ENCODE peak calls at places on chromosomes 1 and 21, in six cellular contexts. One of them, this sample, is unnamed.

GRCh38 chr1:205225901-205226765 is 1.6 kb upstream of the TMCC2 start:
- DNase-seq in mucosa of descending colon: no peak
- DNase-seq in left ventricle myocardium inferior: no peak
- DNase-seq in PC-3: peak; percentile 15
- DNase-seq in HCT116: no peak
- DNase-seq in IMR-90: no peak
- DNase-seq in this sample: no peak

GRCh38 chr1:55232448-55233148 is 17.4 kb upstream of the USP24 start:
- DNase-seq in IMR-90: no peak
- DNase-seq in HCT116: no peak
- DNase-seq in mucosa of descending colon: no peak
- DNase-seq in left ventricle myocardium inferior: no peak
- DNase-seq in PC-3: no peak
- DNase-seq in this sample: no peak

GRCh38 chr1:119611701-119612113 is 36.4 kb downstream of the ZNF697 start:
- DNase-seq in PC-3: peak; percentile 93
- DNase-seq in left ventricle myocardium inferior: peak; percentile 65
- DNase-seq in IMR-90: no peak
- DNase-seq in HCT116: peak; percentile 65
- DNase-seq in mucosa of descending colon: peak; percentile 84
- DNase-seq in this sample: peak; percentile 78

GRCh38 chr1:6899141-6899540 is 113.9 kb downstream of the CAMTA1 start:
- DNase-seq in PC-3: no peak
- DNase-seq in HCT116: no peak
- DNase-seq in left ventricle myocardium inferior: no peak
- DNase-seq in mucosa of descending colon: no peak
- DNase-seq in IMR-90: peak; percentile 13
- DNase-seq in this sample: no peak

GRCh38 chr21:24023402-24023801 is 1583.9 kb downstream of the MRPL39 start:
- DNase-seq in IMR-90: peak; percentile 22
- DNase-seq in mucosa of descending colon: no peak
- DNase-seq in left ventricle myocardium inferior: no peak
- DNase-seq in PC-3: peak; percentile 81
- DNase-seq in HCT116: no peak
- DNase-seq in this sample: no peak

GRCh38 chr1:79220509-79220908 is 214.0 kb upstream of the ADGRL4 start:
- DNase-seq in mucosa of descending colon: no peak
- DNase-seq in HCT116: no peak
- DNase-seq in left ventricle myocardium inferior: no peak
- DNase-seq in IMR-90: no peak
- DNase-seq in PC-3: no peak
- DNase-seq in this sample: no peak

GRCh38 chr1:169974067-169974466 is 80.4 kb upstream of the SCYL3 start:
- DNase-seq in mucosa of descending colon: no peak
- DNase-seq in left ventricle myocardium inferior: no peak
- DNase-seq in HCT116: no peak
- DNase-seq in PC-3: no peak
- DNase-seq in IMR-90: no peak
- DNase-seq in this sample: no peak

GRCh38 chr1:81664341-81664740 is 136.4 kb upstream of the ADGRL2 start:
- DNase-seq in HCT116: no peak
- DNase-seq in IMR-90: peak; percentile 55
- DNase-seq in left ventricle myocardium inferior: no peak
- DNase-seq in PC-3: no peak
- DNase-seq in mucosa of descending colon: no peak
- DNase-seq in this sample: no peak

GRCh38 chr1:167060141-167061072 is 29.8 kb downstream of the GPA33 start:
- DNase-seq in left ventricle myocardium inferior: no peak
- DNase-seq in PC-3: peak; percentile 31
- DNase-seq in IMR-90: no peak
- DNase-seq in HCT116: no peak
- DNase-seq in mucosa of descending colon: no peak
- DNase-seq in this sample: no peak

GRCh38 chr1:63593303-63593886 is at the start of gene PGM1:
- DNase-seq in left ventricle myocardium inferior: peak; percentile 75
- DNase-seq in mucosa of descending colon: peak; percentile 87
- DNase-seq in PC-3: peak; percentile 69
- DNase-seq in HCT116: peak; percentile 48
- DNase-seq in IMR-90: peak; percentile 80
- DNase-seq in this sample: peak; percentile 67

GRCh38 chr1:162070825-162071224 is 1.3 kb downstream of the NOS1AP start:
- DNase-seq in left ventricle myocardium inferior: no peak
- DNase-seq in PC-3: peak; percentile 35
- DNase-seq in IMR-90: no peak
- DNase-seq in HCT116: no peak
- DNase-seq in mucosa of descending colon: no peak
- DNase-seq in this sample: no peak

GRCh38 chr1:49052102-49052501 is 275.4 kb upstream of the BEND5 start:
- DNase-seq in IMR-90: no peak
- DNase-seq in PC-3: no peak
- DNase-seq in mucosa of descending colon: no peak
- DNase-seq in HCT116: no peak
- DNase-seq in left ventricle myocardium inferior: no peak
- DNase-seq in this sample: peak; percentile 74

GRCh38 chr1:150083907-150084306 is 16.3 kb downstream of the VPS45 start:
- DNase-seq in IMR-90: peak; percentile 14
- DNase-seq in PC-3: no peak
- DNase-seq in HCT116: no peak
- DNase-seq in mucosa of descending colon: no peak
- DNase-seq in left ventricle myocardium inferior: no peak
- DNase-seq in this sample: no peak

GRCh38 chr1:161480381-161481035 is 24.7 kb upstream of the FCGR2A start:
- DNase-seq in IMR-90: no peak
- DNase-seq in HCT116: no peak
- DNase-seq in PC-3: no peak
- DNase-seq in mucosa of descending colon: no peak
- DNase-seq in left ventricle myocardium inferior: no peak
- DNase-seq in this sample: no peak

GRCh38 chr1:203507227-203507626 is 13.3 kb downstream of the OPTC start:
- DNase-seq in mucosa of descending colon: no peak
- DNase-seq in HCT116: no peak
- DNase-seq in left ventricle myocardium inferior: no peak
- DNase-seq in IMR-90: peak; percentile 16
- DNase-seq in PC-3: no peak
- DNase-seq in this sample: no peak

GRCh38 chr1:96281491-96281890 is 440.1 kb upstream of the PTBP2 start:
- DNase-seq in PC-3: no peak
- DNase-seq in HCT116: no peak
- DNase-seq in mucosa of descending colon: no peak
- DNase-seq in left ventricle myocardium inferior: no peak
- DNase-seq in IMR-90: no peak
- DNase-seq in this sample: no peak

GRCh38 chr21:19011448-19011847 is 607.9 kb upstream of the TMPRSS15 start:
- DNase-seq in left ventricle myocardium inferior: peak; percentile 20
- DNase-seq in mucosa of descending colon: no peak
- DNase-seq in PC-3: no peak
- DNase-seq in HCT116: no peak
- DNase-seq in IMR-90: no peak
- DNase-seq in this sample: no peak

GRCh38 chr1:59155326-59155725 is 141.6 kb upstream of the FGGY start:
- DNase-seq in mucosa of descending colon: no peak
- DNase-seq in PC-3: no peak
- DNase-seq in left ventricle myocardium inferior: no peak
- DNase-seq in IMR-90: no peak
- DNase-seq in HCT116: no peak
- DNase-seq in this sample: no peak

GRCh38 chr1:171343727-171344472 is 29.9 kb downstream of the FMO4 start:
- DNase-seq in left ventricle myocardium inferior: no peak
- DNase-seq in PC-3: no peak
- DNase-seq in HCT116: no peak
- DNase-seq in IMR-90: no peak
- DNase-seq in mucosa of descending colon: no peak
- DNase-seq in this sample: no peak

GRCh38 chr1:40315795-40316594 is 1.1 kb downstream of the COL9A2 start:
- DNase-seq in PC-3: no peak
- DNase-seq in mucosa of descending colon: peak; percentile 61
- DNase-seq in IMR-90: no peak
- DNase-seq in HCT116: no peak
- DNase-seq in left ventricle myocardium inferior: no peak
- DNase-seq in this sample: peak; percentile 16

GRCh38 chr1:27601321-27601770 is 2.6 kb downstream of the AHDC1 start:
- DNase-seq in IMR-90: no peak
- DNase-seq in HCT116: no peak
- DNase-seq in left ventricle myocardium inferior: no peak
- DNase-seq in PC-3: no peak
- DNase-seq in mucosa of descending colon: no peak
- DNase-seq in this sample: no peak

GRCh38 chr1:27603962-27604578 is at the start of gene AHDC1:
- DNase-seq in left ventricle myocardium inferior: peak; percentile 93
- DNase-seq in HCT116: peak; percentile 65
- DNase-seq in mucosa of descending colon: peak; percentile 95
- DNase-seq in IMR-90: peak; percentile 87
- DNase-seq in PC-3: peak; percentile 90
- DNase-seq in this sample: peak; percentile 92

GRCh38 chr1:27601771-27602509 is 2.0 kb downstream of the AHDC1 start:
- DNase-seq in IMR-90: no peak
- DNase-seq in mucosa of descending colon: peak; percentile 77
- DNase-seq in PC-3: peak; percentile 27
- DNase-seq in left ventricle myocardium inferior: peak; percentile 62
- DNase-seq in HCT116: no peak
- DNase-seq in this sample: no peak

GRCh38 chr1:27603320-27603961 is 503 bp downstream of the AHDC1 start:
- DNase-seq in left ventricle myocardium inferior: peak; percentile 49
- DNase-seq in PC-3: no peak
- DNase-seq in IMR-90: no peak
- DNase-seq in HCT116: no peak
- DNase-seq in mucosa of descending colon: peak; percentile 74
- DNase-seq in this sample: no peak

DNA sequence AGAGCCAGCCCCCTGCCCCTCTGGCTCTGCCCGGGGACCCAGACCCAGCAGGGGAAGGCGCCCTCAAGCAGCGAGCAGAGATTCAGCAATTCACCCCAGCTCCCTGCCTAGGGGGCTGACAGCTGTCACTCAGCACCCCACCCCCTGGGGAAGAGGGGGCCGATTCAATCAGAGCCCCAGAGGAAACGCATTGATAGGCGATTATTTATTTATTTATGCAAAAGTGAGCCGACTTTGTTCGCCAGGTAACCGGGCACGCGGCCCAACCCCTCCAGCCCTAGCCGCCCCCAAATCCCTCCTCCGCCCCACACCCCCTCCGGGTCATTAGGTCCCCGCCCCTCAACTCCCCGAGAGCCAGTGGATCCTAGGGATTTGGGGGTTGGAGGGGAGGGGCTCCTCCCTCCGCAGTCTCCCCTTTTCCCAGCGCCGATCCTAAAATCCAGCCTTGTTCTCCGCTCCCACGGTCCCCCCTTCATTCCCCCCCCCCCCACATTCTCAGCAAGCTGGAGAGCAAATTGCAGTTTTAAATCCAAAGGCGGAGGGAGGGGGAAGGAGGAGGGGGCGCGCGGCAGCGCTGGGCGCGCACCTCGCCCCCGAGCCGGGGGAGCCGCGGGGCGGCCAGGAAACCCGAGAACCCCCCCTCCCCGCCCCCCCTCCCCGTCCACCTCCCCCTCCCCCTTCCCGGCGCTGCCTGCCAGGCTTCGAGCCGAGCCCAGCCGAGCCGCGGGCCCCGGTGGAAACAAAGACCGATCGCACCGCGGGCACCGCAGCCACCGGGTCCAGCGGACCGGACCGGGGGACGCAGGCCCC is 1.2 kb downstream of the AHDC1 start:
- DNase-seq in left ventricle myocardium inferior: peak; percentile 61
- DNase-seq in HCT116: no peak
- DNase-seq in IMR-90: peak; percentile 31
- DNase-seq in PC-3: peak; percentile 45
- DNase-seq in mucosa of descending colon: peak; percentile 75
- DNase-seq in this sample: no peak
- H3K4me1 ChIP-seq in left ventricle myocardium inferior: peaks cover 83% of the 10 kb centered on the region
- H3K4me1 ChIP-seq in HCT116: peaks cover 42% of the 10 kb centered on the region
- H3K4me1 ChIP-seq in IMR-90: peaks cover 30% of the 10 kb centered on the region
- H3K4me1 ChIP-seq in PC-3: peaks cover 46% of the 10 kb centered on the region
- H3K4me1 ChIP-seq in mucosa of descending colon: peaks cover 24% of the 10 kb centered on the region
- H3K4me1 ChIP-seq in this sample: peaks cover 24% of the 10 kb centered on the region

DNA sequence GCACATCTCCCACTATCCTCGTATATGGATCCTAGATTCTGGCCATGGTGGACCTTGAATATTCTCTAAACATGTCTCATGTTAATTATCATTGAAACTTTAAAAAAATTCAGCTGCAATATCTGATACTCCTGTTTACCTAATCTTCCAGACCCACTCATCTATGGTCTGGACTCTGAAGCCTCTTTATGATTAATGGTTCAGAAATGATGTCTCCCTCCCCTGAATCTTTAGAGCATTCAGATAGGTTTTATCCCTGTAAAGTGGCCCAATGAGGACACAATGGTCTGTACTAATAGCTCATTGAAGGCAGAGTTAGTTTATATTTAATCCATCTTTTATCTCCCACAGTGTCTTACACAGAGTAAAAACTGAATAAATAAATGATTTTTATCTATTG is 53.0 kb upstream of the DUSP10 start:
- DNase-seq in left ventricle myocardium inferior: no peak
- DNase-seq in IMR-90: no peak
- DNase-seq in mucosa of descending colon: no peak
- DNase-seq in HCT116: no peak
- DNase-seq in PC-3: no peak
- DNase-seq in this sample: no peak
- H3K4me3 ChIP-seq in left ventricle myocardium inferior: no peak overlapping the region
- H3K4me3 ChIP-seq in IMR-90: no peak overlapping the region
- H3K4me3 ChIP-seq in mucosa of descending colon: no peak overlapping the region
- H3K4me3 ChIP-seq in HCT116: no peak overlapping the region
- H3K4me3 ChIP-seq in PC-3: no peak overlapping the region
- H3K4me3 ChIP-seq in this sample: no peak overlapping the region

GRCh38 chr1:207981976-207982375 is 71.1 kb upstream of the CD34 start:
- DNase-seq in mucosa of descending colon: no peak
- DNase-seq in IMR-90: no peak
- DNase-seq in PC-3: peak; percentile 22
- DNase-seq in HCT116: peak; percentile 23
- DNase-seq in left ventricle myocardium inferior: no peak
- DNase-seq in this sample: peak; percentile 58
- TF ChIP-seq CTCF in mucosa of descending colon: no peak
- TF ChIP-seq CTCF in IMR-90: peak; percentile 33
- TF ChIP-seq CTCF in PC-3: peak; percentile 69
- TF ChIP-seq CTCF in HCT116: peak; percentile 75
- TF ChIP-seq CTCF in left ventricle myocardium inferior: peak; percentile 48
- TF ChIP-seq CTCF in this sample: peak; percentile 80

DNA sequence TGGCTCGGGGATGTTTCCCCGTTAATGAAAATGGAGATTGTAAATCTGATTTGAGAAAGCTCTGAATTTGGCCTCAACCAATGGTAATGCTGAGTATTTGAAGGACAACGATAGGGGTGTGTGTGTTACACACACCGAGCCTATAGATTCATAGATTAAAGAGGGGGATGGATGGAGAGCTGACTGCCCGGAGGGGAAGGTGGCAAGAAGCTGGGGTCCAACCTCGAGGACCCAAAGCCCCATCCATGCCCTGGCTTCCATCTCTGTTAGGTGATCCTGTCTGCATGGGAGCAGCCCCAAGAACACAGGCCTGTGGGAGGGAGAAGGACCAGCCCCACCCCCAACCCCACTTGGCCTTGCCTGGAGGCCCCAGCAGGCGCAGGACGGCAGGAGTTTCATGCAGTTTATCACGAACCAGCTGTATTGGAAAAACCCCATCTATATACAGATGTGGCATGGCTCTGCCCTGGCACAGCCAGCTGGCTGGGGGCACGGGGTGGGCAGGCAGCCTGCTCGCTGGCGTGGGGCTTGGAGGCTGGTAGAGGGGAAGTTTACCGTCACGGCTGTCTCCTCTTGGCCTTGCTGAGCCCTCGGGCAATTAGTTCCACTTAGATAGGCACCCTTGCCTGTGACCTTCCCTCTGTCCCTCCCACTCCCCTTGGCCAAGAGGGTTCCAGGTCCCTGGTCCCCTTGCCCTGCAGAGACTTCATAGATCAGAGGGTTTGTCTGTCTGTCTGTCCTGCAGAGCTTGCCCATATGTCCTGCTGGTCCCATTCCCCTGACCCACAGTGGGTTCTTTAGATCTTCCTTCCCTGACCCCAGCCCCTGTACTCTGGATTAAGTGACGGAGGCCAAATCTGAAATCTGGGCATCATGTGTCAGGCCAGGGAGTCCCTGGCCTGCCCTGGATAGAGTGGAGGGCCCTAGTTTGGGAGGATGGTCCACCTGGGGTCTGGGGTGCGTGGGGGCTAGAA is 3.0 kb downstream of the HSPB7 start:
- DNase-seq in PC-3: no peak
- DNase-seq in HCT116: no peak
- DNase-seq in mucosa of descending colon: no peak
- DNase-seq in IMR-90: no peak
- DNase-seq in left ventricle myocardium inferior: peak; percentile 63
- DNase-seq in this sample: peak; percentile 75
- H3K4me1 ChIP-seq in PC-3: peaks cover 6% of the 10 kb centered on the region
- H3K4me1 ChIP-seq in HCT116: peaks cover 10% of the 10 kb centered on the region
- H3K4me1 ChIP-seq in mucosa of descending colon: peaks cover 16% of the 10 kb centered on the region
- H3K4me1 ChIP-seq in IMR-90: peaks cover 30% of the 10 kb centered on the region
- H3K4me1 ChIP-seq in left ventricle myocardium inferior: peaks cover 71% of the 10 kb centered on the region
- H3K4me1 ChIP-seq in this sample: peaks cover 36% of the 10 kb centered on the region